ENCODE peak calls at places on chromosomes 13 and 19, in four cellular contexts. One of them, this sample, is unnamed.

GRCh38 chr13:108342369-108343289 is 73.1 kb downstream of the TNFSF13B start:
- DNase-seq in HepG2: peak
- DNase-seq in HEK293T: no peak
- DNase-seq in WTC11: no peak
- DNase-seq in this sample: no peak

GRCh38 chr19:1503089-1503924 is 9.5 kb downstream of the ADAMTSL5 start:
- DNase-seq in HepG2: no peak
- DNase-seq in HEK293T: peak
- DNase-seq in WTC11: peak
- DNase-seq in this sample: peak

GRCh38 chr19:46460981-46461380 is 10.4 kb downstream of the PNMA8A start:
- DNase-seq in HepG2: no peak
- DNase-seq in HEK293T: no peak
- DNase-seq in WTC11: no peak
- DNase-seq in this sample: no peak

GRCh38 chr19:35207391-35207871 is 21.1 kb downstream of the FAM187B start:
- DNase-seq in HepG2: no peak
- DNase-seq in HEK293T: no peak
- DNase-seq in WTC11: no peak
- DNase-seq in this sample: no peak

GRCh38 chr19:959935-960502 is 24.1 kb upstream of the WDR18 start:
- DNase-seq in HepG2: peak
- DNase-seq in HEK293T: no peak
- DNase-seq in WTC11: peak
- DNase-seq in this sample: no peak

GRCh38 chr19:47020132-47020805 is 632 bp downstream of the NPAS1 start:
- DNase-seq in HepG2: no peak
- DNase-seq in HEK293T: no peak
- DNase-seq in WTC11: no peak
- DNase-seq in this sample: peak

GRCh38 chr19:49427855-49428546 is 2.8 kb downstream of the GFY start:
- DNase-seq in HepG2: no peak
- DNase-seq in HEK293T: no peak
- DNase-seq in WTC11: peak
- DNase-seq in this sample: peak

GRCh38 chr19:29679598-29680210 is 14.4 kb downstream of the PLEKHF1 start:
- DNase-seq in HepG2: no peak
- DNase-seq in HEK293T: no peak
- DNase-seq in WTC11: no peak
- DNase-seq in this sample: no peak

GRCh38 chr19:16233836-16234551 is 36.3 kb downstream of the AP1M1 start:
- DNase-seq in HepG2: no peak
- DNase-seq in HEK293T: no peak
- DNase-seq in WTC11: no peak
- DNase-seq in this sample: no peak

GRCh38 chr19:16234552-16235445 is 37.1 kb downstream of the AP1M1 start:
- DNase-seq in HepG2: no peak
- DNase-seq in HEK293T: no peak
- DNase-seq in WTC11: no peak
- DNase-seq in this sample: no peak

GRCh38 chr19:16232127-16232526 is 34.4 kb downstream of the AP1M1 start:
- DNase-seq in HepG2: no peak
- DNase-seq in HEK293T: no peak
- DNase-seq in WTC11: no peak
- DNase-seq in this sample: no peak

GRCh38 chr19:16232568-16232967 is 34.9 kb downstream of the AP1M1 start:
- DNase-seq in HepG2: no peak
- DNase-seq in HEK293T: no peak
- DNase-seq in WTC11: no peak
- DNase-seq in this sample: no peak

GRCh38 chr19:16233081-16233776 is 35.5 kb downstream of the AP1M1 start:
- DNase-seq in HepG2: no peak
- DNase-seq in HEK293T: no peak
- DNase-seq in WTC11: no peak
- DNase-seq in this sample: no peak
- TF ChIP-seq ELF4 in HepG2: no peak
- TF ChIP-seq ELF4 in HEK293T: no peak
- TF ChIP-seq ELF4 in WTC11: no peak
- TF ChIP-seq ELF4 in this sample: no peak

GRCh38 chr13:113929628-113930615 is 44.0 kb downstream of the C13orf46 start:
- DNase-seq in HepG2: no peak
- DNase-seq in HEK293T: no peak
- DNase-seq in WTC11: peak
- DNase-seq in this sample: no peak
- TF ChIP-seq ELF4 in HepG2: no peak
- TF ChIP-seq ELF4 in HEK293T: no peak
- TF ChIP-seq ELF4 in WTC11: no peak
- TF ChIP-seq ELF4 in this sample: no peak

GRCh38 chr13:30681489-30682242 is 53.7 kb upstream of the ALOX5AP start:
- DNase-seq in HepG2: no peak
- DNase-seq in HEK293T: no peak
- DNase-seq in WTC11: no peak
- DNase-seq in this sample: no peak
- TF ChIP-seq ELF4 in HepG2: no peak
- TF ChIP-seq ELF4 in HEK293T: no peak
- TF ChIP-seq ELF4 in WTC11: no peak
- TF ChIP-seq ELF4 in this sample: no peak

GRCh38 chr19:17951151-17952040 is 15.5 kb upstream of the KCNN1 start:
- DNase-seq in HepG2: no peak
- DNase-seq in HEK293T: no peak
- DNase-seq in WTC11: peak
- DNase-seq in this sample: no peak
- TF ChIP-seq ELF4 in HepG2: no peak
- TF ChIP-seq ELF4 in HEK293T: no peak
- TF ChIP-seq ELF4 in WTC11: no peak
- TF ChIP-seq ELF4 in this sample: no peak

GRCh38 chr19:14400913-14401312 is 18.2 kb downstream of the DDX39A start:
- DNase-seq in HepG2: no peak
- DNase-seq in HEK293T: no peak
- DNase-seq in WTC11: no peak
- DNase-seq in this sample: no peak
- TF ChIP-seq ELF4 in HepG2: no peak
- TF ChIP-seq ELF4 in HEK293T: no peak
- TF ChIP-seq ELF4 in WTC11: no peak
- TF ChIP-seq ELF4 in this sample: no peak

GRCh38 chr19:44848036-44848804 is 2.1 kb downstream of the NECTIN2 start:
- DNase-seq in HepG2: no peak
- DNase-seq in HEK293T: peak
- DNase-seq in WTC11: peak
- DNase-seq in this sample: no peak
- TF ChIP-seq ELF4 in HepG2: no peak
- TF ChIP-seq ELF4 in HEK293T: no peak
- TF ChIP-seq ELF4 in WTC11: no peak
- TF ChIP-seq ELF4 in this sample: no peak

GRCh38 chr13:107067381-107067780 is 499.4 kb upstream of the ARGLU1 start:
- DNase-seq in HepG2: no peak
- DNase-seq in HEK293T: no peak
- DNase-seq in WTC11: no peak
- DNase-seq in this sample: no peak
- TF ChIP-seq ELF4 in HepG2: no peak
- TF ChIP-seq ELF4 in HEK293T: no peak
- TF ChIP-seq ELF4 in WTC11: no peak
- TF ChIP-seq ELF4 in this sample: no peak

GRCh38 chr19:55132453-55133129 is 15.2 kb upstream of the PPP1R12C start:
- DNase-seq in HepG2: no peak
- DNase-seq in HEK293T: no peak
- DNase-seq in WTC11: no peak
- DNase-seq in this sample: no peak
- TF ChIP-seq ELF4 in HepG2: no peak
- TF ChIP-seq ELF4 in HEK293T: no peak
- TF ChIP-seq ELF4 in WTC11: no peak
- TF ChIP-seq ELF4 in this sample: no peak

DNA sequence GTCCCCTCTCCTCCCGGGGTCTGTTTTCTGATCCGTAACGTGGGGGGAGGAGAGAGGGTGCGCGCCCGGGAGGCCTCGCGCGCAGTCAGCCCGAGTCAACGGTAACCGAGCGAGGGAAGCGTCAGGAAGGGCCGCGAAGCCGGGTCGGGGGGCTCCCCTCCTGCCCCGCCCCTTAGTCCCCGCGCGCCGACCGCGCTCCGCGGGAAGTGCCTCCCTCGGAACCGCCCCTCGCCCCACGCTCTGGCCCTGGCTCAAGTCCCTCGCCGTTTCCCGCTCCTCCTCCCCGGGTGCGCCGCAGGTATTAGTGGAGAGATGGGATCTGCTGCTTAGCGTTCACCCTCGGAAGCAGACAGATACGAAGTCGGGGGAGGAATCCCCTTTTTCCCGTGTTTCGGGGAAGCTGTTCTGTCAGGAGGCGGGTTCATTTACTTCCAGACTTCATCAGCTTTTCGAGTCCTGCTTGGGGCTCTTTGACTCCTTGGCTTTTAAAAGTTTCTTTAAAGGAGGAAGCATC is 770 bp downstream of the HNRNPM start:
- DNase-seq in HepG2: no peak
- DNase-seq in HEK293T: peak
- DNase-seq in WTC11: peak
- DNase-seq in this sample: peak
- TF ChIP-seq ELF4 in HepG2: no peak
- TF ChIP-seq ELF4 in HEK293T: no peak
- TF ChIP-seq ELF4 in WTC11: no peak
- TF ChIP-seq ELF4 in this sample: no peak